ENCODE peak calls at places on chromosomes 2 and 18, in eight cellular contexts. One of them, this sample, is unnamed.

GRCh38 chr2:129902731-129903585 is 76.5 kb upstream of the RAB6C start:
- DNase-seq in kidney tubule cell: no peak
- DNase-seq in ovary: peak; percentile 2
- DNase-seq in NCI-H69: no peak
- DNase-seq in amniotic stem cell: no peak
- DNase-seq in foreskin melanocyte: no peak
- DNase-seq in activated CD4-positive, alpha-beta T cell treated with anti-CD3 and anti-CD28 coated beads, Interleukin-2, amount 10 ng/mL, durations not matched to agents 7 days and 5 days: no peak
- DNase-seq in activated naive CD4-positive, alpha-beta T cell: no peak
- DNase-seq in this sample: no peak

GRCh38 chr2:20520128-20520527 is 73.3 kb downstream of the RHOB start:
- DNase-seq in kidney tubule cell: no peak
- DNase-seq in ovary: no peak
- DNase-seq in NCI-H69: no peak
- DNase-seq in amniotic stem cell: no peak
- DNase-seq in foreskin melanocyte: no peak
- DNase-seq in activated CD4-positive, alpha-beta T cell treated with anti-CD3 and anti-CD28 coated beads, Interleukin-2, amount 10 ng/mL, durations not matched to agents 7 days and 5 days: no peak
- DNase-seq in activated naive CD4-positive, alpha-beta T cell: no peak
- DNase-seq in this sample: no peak

GRCh38 chr2:231781798-231782726 is 980 bp upstream of the PDE6D start:
- DNase-seq in kidney tubule cell: peak; percentile 50
- DNase-seq in ovary: no peak
- DNase-seq in NCI-H69: peak; percentile 40
- DNase-seq in amniotic stem cell: peak; percentile 14
- DNase-seq in foreskin melanocyte: no peak
- DNase-seq in activated CD4-positive, alpha-beta T cell treated with anti-CD3 and anti-CD28 coated beads, Interleukin-2, amount 10 ng/mL, durations not matched to agents 7 days and 5 days: peak; percentile 46
- DNase-seq in activated naive CD4-positive, alpha-beta T cell: no peak
- DNase-seq in this sample: peak; percentile 75

GRCh38 chr2:170685591-170685990 is 29.5 kb upstream of the SP5 start:
- DNase-seq in kidney tubule cell: no peak
- DNase-seq in ovary: no peak
- DNase-seq in NCI-H69: peak; percentile 18
- DNase-seq in amniotic stem cell: no peak
- DNase-seq in foreskin melanocyte: no peak
- DNase-seq in activated CD4-positive, alpha-beta T cell treated with anti-CD3 and anti-CD28 coated beads, Interleukin-2, amount 10 ng/mL, durations not matched to agents 7 days and 5 days: no peak
- DNase-seq in activated naive CD4-positive, alpha-beta T cell: no peak
- DNase-seq in this sample: no peak

GRCh38 chr2:237490009-237490804 is 3.2 kb downstream of the MLPH start:
- DNase-seq in kidney tubule cell: peak; percentile 79
- DNase-seq in ovary: no peak
- DNase-seq in NCI-H69: no peak
- DNase-seq in amniotic stem cell: no peak
- DNase-seq in foreskin melanocyte: peak; percentile 99
- DNase-seq in activated CD4-positive, alpha-beta T cell treated with anti-CD3 and anti-CD28 coated beads, Interleukin-2, amount 10 ng/mL, durations not matched to agents 7 days and 5 days: no peak
- DNase-seq in activated naive CD4-positive, alpha-beta T cell: no peak
- DNase-seq in this sample: no peak

GRCh38 chr2:200985806-200986205 is 22.3 kb upstream of the ORC2 start:
- DNase-seq in kidney tubule cell: no peak
- DNase-seq in ovary: no peak
- DNase-seq in NCI-H69: no peak
- DNase-seq in amniotic stem cell: no peak
- DNase-seq in foreskin melanocyte: no peak
- DNase-seq in activated CD4-positive, alpha-beta T cell treated with anti-CD3 and anti-CD28 coated beads, Interleukin-2, amount 10 ng/mL, durations not matched to agents 7 days and 5 days: no peak
- DNase-seq in activated naive CD4-positive, alpha-beta T cell: no peak
- DNase-seq in this sample: no peak

GRCh38 chr2:225171350-225171749 is 129.1 kb upstream of the DOCK10 start:
- DNase-seq in kidney tubule cell: no peak
- DNase-seq in ovary: no peak
- DNase-seq in NCI-H69: peak; percentile 23
- DNase-seq in amniotic stem cell: no peak
- DNase-seq in foreskin melanocyte: no peak
- DNase-seq in activated CD4-positive, alpha-beta T cell treated with anti-CD3 and anti-CD28 coated beads, Interleukin-2, amount 10 ng/mL, durations not matched to agents 7 days and 5 days: no peak
- DNase-seq in activated naive CD4-positive, alpha-beta T cell: no peak
- DNase-seq in this sample: no peak

GRCh38 chr2:5286370-5286769 is 405.8 kb upstream of the SOX11 start:
- DNase-seq in kidney tubule cell: no peak
- DNase-seq in ovary: no peak
- DNase-seq in NCI-H69: no peak
- DNase-seq in amniotic stem cell: no peak
- DNase-seq in foreskin melanocyte: no peak
- DNase-seq in activated CD4-positive, alpha-beta T cell treated with anti-CD3 and anti-CD28 coated beads, Interleukin-2, amount 10 ng/mL, durations not matched to agents 7 days and 5 days: no peak
- DNase-seq in activated naive CD4-positive, alpha-beta T cell: no peak
- DNase-seq in this sample: no peak

GRCh38 chr2:148643421-148643820 is 1.1 kb upstream of the EPC2 start:
- DNase-seq in kidney tubule cell: no peak
- DNase-seq in ovary: no peak
- DNase-seq in NCI-H69: peak; percentile 33
- DNase-seq in amniotic stem cell: no peak
- DNase-seq in foreskin melanocyte: no peak
- DNase-seq in activated CD4-positive, alpha-beta T cell treated with anti-CD3 and anti-CD28 coated beads, Interleukin-2, amount 10 ng/mL, durations not matched to agents 7 days and 5 days: no peak
- DNase-seq in activated naive CD4-positive, alpha-beta T cell: no peak
- DNase-seq in this sample: peak; percentile 25

GRCh38 chr2:37797081-37797480 is 125.6 kb upstream of the CDC42EP3 start:
- DNase-seq in kidney tubule cell: no peak
- DNase-seq in ovary: no peak
- DNase-seq in NCI-H69: no peak
- DNase-seq in amniotic stem cell: no peak
- DNase-seq in foreskin melanocyte: no peak
- DNase-seq in activated CD4-positive, alpha-beta T cell treated with anti-CD3 and anti-CD28 coated beads, Interleukin-2, amount 10 ng/mL, durations not matched to agents 7 days and 5 days: no peak
- DNase-seq in activated naive CD4-positive, alpha-beta T cell: no peak
- DNase-seq in this sample: no peak

GRCh38 chr2:51368250-51368649 is 336.3 kb upstream of the NRXN1 start:
- DNase-seq in kidney tubule cell: no peak
- DNase-seq in ovary: no peak
- DNase-seq in NCI-H69: no peak
- DNase-seq in amniotic stem cell: no peak
- DNase-seq in foreskin melanocyte: no peak
- DNase-seq in activated CD4-positive, alpha-beta T cell treated with anti-CD3 and anti-CD28 coated beads, Interleukin-2, amount 10 ng/mL, durations not matched to agents 7 days and 5 days: no peak
- DNase-seq in activated naive CD4-positive, alpha-beta T cell: no peak
- DNase-seq in this sample: no peak

GRCh38 chr18:66749030-66749429 is 145.1 kb upstream of the CDH19 start:
- DNase-seq in kidney tubule cell: no peak
- DNase-seq in ovary: no peak
- DNase-seq in NCI-H69: peak; percentile 52
- DNase-seq in amniotic stem cell: no peak
- DNase-seq in foreskin melanocyte: peak; percentile 39
- DNase-seq in activated CD4-positive, alpha-beta T cell treated with anti-CD3 and anti-CD28 coated beads, Interleukin-2, amount 10 ng/mL, durations not matched to agents 7 days and 5 days: no peak
- DNase-seq in activated naive CD4-positive, alpha-beta T cell: no peak
- DNase-seq in this sample: peak; percentile 0

This sample was measured in dermis blood vessel endothelial cell.